ENCODE peak calls at places on chromosomes 1 and 21, in nine cellular contexts. One of them, this sample, is unnamed.

GRCh38 chr1:205480349-205481278 is 23.9 kb upstream of the CDK18 start:
- DNase-seq in fibroblast of pulmonary artery: no peak
- DNase-seq in HFFc6: no peak
- DNase-seq in cardiac muscle cell: no peak
- DNase-seq in GM20000: peak
- DNase-seq in AG04450: no peak
- DNase-seq in HFF-Myc: no peak
- DNase-seq in GM13977: peak
- DNase-seq in HL-60: no peak
- DNase-seq in this sample: no peak

GRCh38 chr21:16908087-16908486 is 604.8 kb upstream of the CXADR start:
- DNase-seq in fibroblast of pulmonary artery: peak
- DNase-seq in HFFc6: peak
- DNase-seq in cardiac muscle cell: no peak
- DNase-seq in GM20000: no peak
- DNase-seq in AG04450: no peak
- DNase-seq in HFF-Myc: no peak
- DNase-seq in GM13977: no peak
- DNase-seq in HL-60: no peak
- DNase-seq in this sample: no peak

GRCh38 chr21:18204931-18205330 is 39.7 kb upstream of the CHODL start:
- DNase-seq in fibroblast of pulmonary artery: no peak
- DNase-seq in HFFc6: no peak
- DNase-seq in cardiac muscle cell: no peak
- DNase-seq in GM20000: no peak
- DNase-seq in AG04450: no peak
- DNase-seq in HFF-Myc: no peak
- DNase-seq in GM13977: no peak
- DNase-seq in HL-60: no peak
- DNase-seq in this sample: no peak

GRCh38 chr21:37367758-37368535 is 1.4 kb downstream of the DYRK1A start:
- DNase-seq in fibroblast of pulmonary artery: peak
- DNase-seq in HFFc6: peak
- DNase-seq in cardiac muscle cell: peak
- DNase-seq in GM20000: peak
- DNase-seq in AG04450: no peak
- DNase-seq in HFF-Myc: no peak
- DNase-seq in GM13977: peak
- DNase-seq in HL-60: no peak
- DNase-seq in this sample: peak

GRCh38 chr21:41877901-41878830 is 978 bp downstream of the PRDM15 start:
- DNase-seq in fibroblast of pulmonary artery: peak
- DNase-seq in HFFc6: peak
- DNase-seq in cardiac muscle cell: peak
- DNase-seq in GM20000: peak
- DNase-seq in AG04450: no peak
- DNase-seq in HFF-Myc: peak
- DNase-seq in GM13977: peak
- DNase-seq in HL-60: peak
- DNase-seq in this sample: no peak

GRCh38 chr1:17615157-17615556 is 75.7 kb downstream of the ARHGEF10L start:
- DNase-seq in fibroblast of pulmonary artery: no peak
- DNase-seq in HFFc6: no peak
- DNase-seq in cardiac muscle cell: no peak
- DNase-seq in GM20000: no peak
- DNase-seq in AG04450: no peak
- DNase-seq in HFF-Myc: no peak
- DNase-seq in GM13977: no peak
- DNase-seq in HL-60: no peak
- DNase-seq in this sample: no peak

GRCh38 chr1:55481634-55482033 is 266.5 kb upstream of the USP24 start:
- DNase-seq in fibroblast of pulmonary artery: no peak
- DNase-seq in HFFc6: no peak
- DNase-seq in cardiac muscle cell: no peak
- DNase-seq in GM20000: no peak
- DNase-seq in AG04450: no peak
- DNase-seq in HFF-Myc: no peak
- DNase-seq in GM13977: no peak
- DNase-seq in HL-60: no peak
- DNase-seq in this sample: no peak

GRCh38 chr1:196651637-196652215 is at the start of gene CFH:
- DNase-seq in fibroblast of pulmonary artery: peak
- DNase-seq in HFFc6: peak
- DNase-seq in cardiac muscle cell: peak
- DNase-seq in GM20000: no peak
- DNase-seq in AG04450: peak
- DNase-seq in HFF-Myc: peak
- DNase-seq in GM13977: no peak
- DNase-seq in HL-60: no peak
- DNase-seq in this sample: no peak

GRCh38 chr1:174800221-174800791 is 199.4 kb upstream of the CACYBP start:
- DNase-seq in fibroblast of pulmonary artery: peak
- DNase-seq in HFFc6: no peak
- DNase-seq in cardiac muscle cell: peak
- DNase-seq in GM20000: no peak
- DNase-seq in AG04450: no peak
- DNase-seq in HFF-Myc: no peak
- DNase-seq in GM13977: no peak
- DNase-seq in HL-60: no peak
- DNase-seq in this sample: no peak

GRCh38 chr1:198156745-198157240 is at the start of gene NEK7:
- DNase-seq in fibroblast of pulmonary artery: peak
- DNase-seq in HFFc6: peak
- DNase-seq in cardiac muscle cell: peak
- DNase-seq in GM20000: peak
- DNase-seq in AG04450: no peak
- DNase-seq in HFF-Myc: no peak
- DNase-seq in GM13977: peak
- DNase-seq in HL-60: no peak
- DNase-seq in this sample: no peak

GRCh38 chr1:90504509-90504908 is 212.6 kb downstream of the BARHL2 start:
- DNase-seq in fibroblast of pulmonary artery: no peak
- DNase-seq in HFFc6: no peak
- DNase-seq in cardiac muscle cell: no peak
- DNase-seq in GM20000: no peak
- DNase-seq in AG04450: no peak
- DNase-seq in HFF-Myc: no peak
- DNase-seq in GM13977: no peak
- DNase-seq in HL-60: no peak
- DNase-seq in this sample: no peak

GRCh38 chr1:28877132-28877781 is 37.1 kb upstream of the EPB41 start:
- DNase-seq in fibroblast of pulmonary artery: peak
- DNase-seq in HFFc6: peak
- DNase-seq in cardiac muscle cell: peak
- DNase-seq in GM20000: peak
- DNase-seq in AG04450: peak
- DNase-seq in HFF-Myc: peak
- DNase-seq in GM13977: peak
- DNase-seq in HL-60: peak
- DNase-seq in this sample: peak

GRCh38 chr1:24321712-24322635 is 2.8 kb downstream of the GRHL3 start:
- DNase-seq in fibroblast of pulmonary artery: peak
- DNase-seq in HFFc6: peak
- DNase-seq in cardiac muscle cell: peak
- DNase-seq in GM20000: peak
- DNase-seq in AG04450: peak
- DNase-seq in HFF-Myc: peak
- DNase-seq in GM13977: peak
- DNase-seq in HL-60: peak
- DNase-seq in this sample: peak

GRCh38 chr1:24318988-24319863 is at the start of gene GRHL3:
- DNase-seq in fibroblast of pulmonary artery: no peak
- DNase-seq in HFFc6: no peak
- DNase-seq in cardiac muscle cell: no peak
- DNase-seq in GM20000: peak
- DNase-seq in AG04450: no peak
- DNase-seq in HFF-Myc: no peak
- DNase-seq in GM13977: peak
- DNase-seq in HL-60: no peak
- DNase-seq in this sample: no peak

GRCh38 chr1:24319962-24320361 is 805 bp downstream of the GRHL3 start:
- DNase-seq in fibroblast of pulmonary artery: no peak
- DNase-seq in HFFc6: no peak
- DNase-seq in cardiac muscle cell: no peak
- DNase-seq in GM20000: no peak
- DNase-seq in AG04450: no peak
- DNase-seq in HFF-Myc: no peak
- DNase-seq in GM13977: no peak
- DNase-seq in HL-60: no peak
- DNase-seq in this sample: no peak

GRCh38 chr1:24322636-24323177 is 3.5 kb downstream of the GRHL3 start:
- DNase-seq in fibroblast of pulmonary artery: no peak
- DNase-seq in HFFc6: no peak
- DNase-seq in cardiac muscle cell: peak
- DNase-seq in GM20000: no peak
- DNase-seq in AG04450: no peak
- DNase-seq in HFF-Myc: no peak
- DNase-seq in GM13977: no peak
- DNase-seq in HL-60: no peak
- DNase-seq in this sample: no peak

GRCh38 chr1:24321150-24321549 is 2.0 kb downstream of the GRHL3 start:
- DNase-seq in fibroblast of pulmonary artery: no peak
- DNase-seq in HFFc6: no peak
- DNase-seq in cardiac muscle cell: no peak
- DNase-seq in GM20000: no peak
- DNase-seq in AG04450: no peak
- DNase-seq in HFF-Myc: no peak
- DNase-seq in GM13977: no peak
- DNase-seq in HL-60: no peak
- DNase-seq in this sample: no peak
- TF ChIP-seq CTCF in fibroblast of pulmonary artery: no peak
- TF ChIP-seq CTCF in HFFc6: no peak
- TF ChIP-seq CTCF in cardiac muscle cell: no peak
- TF ChIP-seq CTCF in GM20000: no peak
- TF ChIP-seq CTCF in AG04450: no peak
- TF ChIP-seq CTCF in HFF-Myc: no peak
- TF ChIP-seq CTCF in GM13977: no peak
- TF ChIP-seq CTCF in HL-60: no peak
- TF ChIP-seq CTCF in this sample: no peak

GRCh38 chr1:59669752-59670312 is 144.9 kb upstream of the HOOK1 start:
- DNase-seq in fibroblast of pulmonary artery: peak
- DNase-seq in HFFc6: peak
- DNase-seq in cardiac muscle cell: peak
- DNase-seq in GM20000: no peak
- DNase-seq in AG04450: no peak
- DNase-seq in HFF-Myc: no peak
- DNase-seq in GM13977: no peak
- DNase-seq in HL-60: no peak
- DNase-seq in this sample: no peak

GRCh38 chr1:59670662-59671061 is 144.1 kb upstream of the HOOK1 start:
- DNase-seq in fibroblast of pulmonary artery: no peak
- DNase-seq in HFFc6: no peak
- DNase-seq in cardiac muscle cell: peak
- DNase-seq in GM20000: no peak
- DNase-seq in AG04450: no peak
- DNase-seq in HFF-Myc: no peak
- DNase-seq in GM13977: no peak
- DNase-seq in HL-60: no peak
- DNase-seq in this sample: no peak

GRCh38 chr1:59664167-59664566 is 150.6 kb upstream of the HOOK1 start:
- DNase-seq in fibroblast of pulmonary artery: no peak
- DNase-seq in HFFc6: no peak
- DNase-seq in cardiac muscle cell: no peak
- DNase-seq in GM20000: no peak
- DNase-seq in AG04450: no peak
- DNase-seq in HFF-Myc: no peak
- DNase-seq in GM13977: no peak
- DNase-seq in HL-60: no peak
- DNase-seq in this sample: no peak

GRCh38 chr1:59667020-59667419 is 147.7 kb upstream of the HOOK1 start:
- DNase-seq in fibroblast of pulmonary artery: no peak
- DNase-seq in HFFc6: no peak
- DNase-seq in cardiac muscle cell: no peak
- DNase-seq in GM20000: no peak
- DNase-seq in AG04450: no peak
- DNase-seq in HFF-Myc: no peak
- DNase-seq in GM13977: no peak
- DNase-seq in HL-60: no peak
- DNase-seq in this sample: no peak

DNA sequence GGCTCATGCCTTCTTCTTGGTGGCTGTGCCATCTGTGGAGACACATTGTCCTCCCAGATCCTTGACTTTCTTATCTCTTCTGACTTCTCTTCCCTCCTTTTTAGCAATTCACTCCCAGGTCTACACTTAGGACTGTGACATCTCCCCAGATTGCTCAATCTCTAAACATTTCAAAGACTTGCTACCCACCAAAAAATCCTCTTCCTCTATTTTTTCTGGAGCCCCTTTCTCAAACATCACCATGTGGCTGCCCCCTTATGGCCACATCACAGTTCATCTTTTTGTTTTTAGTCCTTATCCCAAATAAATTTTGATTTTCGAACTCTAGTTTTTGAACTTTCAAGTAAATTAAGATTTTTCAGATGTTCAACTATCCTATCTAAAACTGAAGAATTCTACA is 148.6 kb upstream of the HOOK1 start:
- DNase-seq in fibroblast of pulmonary artery: no peak
- DNase-seq in HFFc6: no peak
- DNase-seq in cardiac muscle cell: peak
- DNase-seq in GM20000: no peak
- DNase-seq in AG04450: no peak
- DNase-seq in HFF-Myc: no peak
- DNase-seq in GM13977: no peak
- DNase-seq in HL-60: no peak
- DNase-seq in this sample: no peak
- TF ChIP-seq CTCF in fibroblast of pulmonary artery: peak
- TF ChIP-seq CTCF in HFFc6: peak
- TF ChIP-seq CTCF in cardiac muscle cell: no peak
- TF ChIP-seq CTCF in GM20000: no peak
- TF ChIP-seq CTCF in AG04450: peak
- TF ChIP-seq CTCF in HFF-Myc: no peak
- TF ChIP-seq CTCF in GM13977: peak
- TF ChIP-seq CTCF in HL-60: no peak
- TF ChIP-seq CTCF in this sample: no peak

DNA sequence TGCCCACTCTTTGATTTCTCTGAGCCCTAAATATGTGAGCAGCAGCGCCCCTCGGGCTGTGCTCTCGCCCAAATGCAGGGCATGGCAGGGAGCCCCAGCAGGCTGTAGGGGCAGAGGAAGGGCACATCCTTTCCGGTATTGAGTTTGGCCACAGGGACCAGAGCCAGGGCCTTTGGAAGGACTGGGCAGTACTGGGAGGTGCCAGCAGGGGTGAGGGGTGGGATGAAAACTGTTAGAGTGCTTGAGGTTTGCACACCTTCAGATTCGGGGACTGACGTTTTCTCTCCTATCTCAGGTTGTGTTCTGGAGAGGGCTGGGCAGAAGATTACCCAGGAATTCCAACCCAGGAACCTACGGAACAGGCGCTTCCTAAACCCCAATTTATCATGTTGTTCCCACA is 2.2 kb upstream of the ATP1A2 start:
- DNase-seq in fibroblast of pulmonary artery: no peak
- DNase-seq in HFFc6: no peak
- DNase-seq in cardiac muscle cell: no peak
- DNase-seq in GM20000: no peak
- DNase-seq in AG04450: no peak
- DNase-seq in HFF-Myc: no peak
- DNase-seq in GM13977: no peak
- DNase-seq in HL-60: no peak
- DNase-seq in this sample: no peak
- TF ChIP-seq CTCF in fibroblast of pulmonary artery: no peak
- TF ChIP-seq CTCF in HFFc6: peak
- TF ChIP-seq CTCF in cardiac muscle cell: no peak
- TF ChIP-seq CTCF in GM20000: no peak
- TF ChIP-seq CTCF in AG04450: peak
- TF ChIP-seq CTCF in HFF-Myc: no peak
- TF ChIP-seq CTCF in GM13977: no peak
- TF ChIP-seq CTCF in HL-60: no peak
- TF ChIP-seq CTCF in this sample: peak

GRCh38 chr1:35268282-35269189 is at the start of gene ZMYM4:
- DNase-seq in fibroblast of pulmonary artery: peak
- DNase-seq in HFFc6: peak
- DNase-seq in cardiac muscle cell: peak
- DNase-seq in GM20000: peak
- DNase-seq in AG04450: peak
- DNase-seq in HFF-Myc: peak
- DNase-seq in GM13977: peak
- DNase-seq in HL-60: peak
- DNase-seq in this sample: peak
- TF ChIP-seq CTCF in fibroblast of pulmonary artery: no peak
- TF ChIP-seq CTCF in HFFc6: peak
- TF ChIP-seq CTCF in cardiac muscle cell: no peak
- TF ChIP-seq CTCF in GM20000: no peak
- TF ChIP-seq CTCF in AG04450: no peak
- TF ChIP-seq CTCF in HFF-Myc: no peak
- TF ChIP-seq CTCF in GM13977: no peak
- TF ChIP-seq CTCF in HL-60: no peak
- TF ChIP-seq CTCF in this sample: peak

This sample was measured in GM12864.